ENCODE peak calls at places on chromosomes 12 and 14, in five cellular contexts. I, H, O, M and W are unnamed samples.

GRCh38 chr14:98321838-98322237 is 950.2 kb downstream of the BCL11B start:
- DNase-seq in I (no peak), O (no peak), H (no peak), M (no peak), W (no peak)

GRCh38 chr12:15800278-15800677 is 11.1 kb upstream of the EPS8 start:
- DNase-seq in I (no peak), H (peak; percentile 61), M (no peak), O (no peak), W (no peak)

GRCh38 chr14:67359319-67359774 is 257 bp downstream of the ATP6V1D start:
- DNase-seq in M (no peak), H (peak; percentile 71), O (peak; percentile 66), I (peak; percentile 63), W (peak; percentile 37)

GRCh38 chr12:87618199-87618598 is 411.0 kb downstream of the C12orf50 start:
- DNase-seq in H (peak; percentile 9), M (no peak), O (peak; percentile 18), I (peak; percentile 3), W (no peak)

GRCh38 chr14:101007004-101007614 is 103.6 kb upstream of the RTL1 start:
- DNase-seq in I (no peak), H (no peak), O (no peak), M (no peak), W (no peak)

GRCh38 chr12:45336762-45337596 is 121.1 kb downstream of the ANO6 start:
- DNase-seq in O (peak; percentile 75), I (peak; percentile 82), M (no peak), H (peak; percentile 86), W (no peak)

GRCh38 chr12:111031956-111032919 is 111.9 kb upstream of the MYL2 start:
- DNase-seq in M (no peak), H (no peak), I (no peak), O (no peak), W (no peak)

GRCh38 chr12:27979145-27979544 is 6.6 kb upstream of the PTHLH start:
- DNase-seq in O (no peak), I (peak; percentile 70), H (no peak), M (no peak), W (no peak)

GRCh38 chr12:22803725-22804124 is 178.8 kb downstream of the ETNK1 start:
- DNase-seq in H (no peak), I (no peak), M (no peak), O (no peak), W (no peak)

GRCh38 chr12:43550831-43551270 is 1.2 kb downstream of the ADAMTS20 start:
- DNase-seq in O (no peak), H (no peak), M (no peak), I (no peak), W (no peak)

GRCh38 chr14:56036353-56036752 is 81.9 kb upstream of the PELI2 start:
- DNase-seq in M (no peak), O (no peak), H (no peak), I (no peak), W (no peak)

GRCh38 chr12:108514468-108514972 is 557 bp upstream of the FICD start:
- DNase-seq in I (no peak), M (no peak), O (no peak), H (no peak), W (no peak)

GRCh38 chr12:81284137-81284536 is 206.3 kb downstream of the ACSS3 start:
- DNase-seq in H (peak; percentile 5), I (no peak), M (no peak), O (no peak), W (no peak)

GRCh38 chr14:58755026-58755929 is 117.5 kb downstream of the DACT1 start:
- DNase-seq in O (no peak), I (peak; percentile 31), M (no peak), H (peak; percentile 20), W (peak; percentile 48)

GRCh38 chr12:114213055-114213561 is 192.8 kb downstream of the TBX5 start:
- DNase-seq in O (no peak), H (no peak), M (no peak), I (no peak), W (peak; percentile 31)

GRCh38 chr14:53190938-53191337 is 37.8 kb upstream of the DDHD1 start:
- DNase-seq in I (peak; percentile 48), H (peak; percentile 58), O (peak; percentile 38), M (peak; percentile 17), W (no peak)

GRCh38 chr14:92650581-92651105 is 97.8 kb downstream of the LGMN start:
- DNase-seq in H (no peak), O (no peak), M (no peak), I (no peak), W (no peak)

GRCh38 chr14:78455896-78456435 is 285.8 kb downstream of the NRXN3 start:
- DNase-seq in O (no peak), M (peak; percentile 6), H (no peak), I (no peak), W (no peak)

GRCh38 chr12:107486140-107486892 is 199.3 kb upstream of the PWP1 start:
- DNase-seq in I (no peak), O (no peak), M (no peak), H (no peak), W (no peak)

GRCh38 chr12:83818888-83819287 is 1093.7 kb downstream of the SLC6A15 start:
- DNase-seq in I (peak; percentile 36), O (peak; percentile 39), M (no peak), H (peak; percentile 12), W (no peak)

GRCh38 chr14:94816113-94816512 is 46.2 kb upstream of the GSC start:
- DNase-seq in M (no peak), H (no peak), I (no peak), O (no peak), W (no peak)

GRCh38 chr12:2347844-2348476 is 295.2 kb downstream of the CACNA1C start:
- DNase-seq in M (no peak), H (peak; percentile 12), I (no peak), O (no peak), W (no peak)

GRCh38 chr12:121580959-121581680 is at the start of gene KDM2B:
- DNase-seq in I (peak; percentile 64), O (peak; percentile 72), M (no peak), H (peak; percentile 68), W (no peak)

GRCh38 chr12:86143162-86143561 is 113.0 kb downstream of the MGAT4C start:
- DNase-seq in M (no peak), O (no peak), I (no peak), H (no peak), W (no peak)

GRCh38 chr14:86143248-86143647 is 613.3 kb downstream of the FLRT2 start:
- DNase-seq in H (no peak), I (no peak), M (no peak), O (no peak), W (no peak)

GRCh38 chr12:2683283-2684025 is 111.3 kb upstream of the FKBP4 start:
- DNase-seq in M (no peak), H (no peak), I (no peak), O (no peak), W (no peak)

GRCh38 chr14:71533396-71533795 is 398.8 kb upstream of the RGS6 start:
- DNase-seq in O (peak; percentile 39), H (peak; percentile 45), M (no peak), I (peak; percentile 58), W (no peak)

GRCh38 chr12:3458041-3458440 is 33.0 kb upstream of the PRMT8 start:
- DNase-seq in O (no peak), I (no peak), M (no peak), H (no peak), W (no peak)